ENCODE peak calls at places on chromosomes 12 and 14, in six cellular contexts. One of them, this sample, is unnamed.

GRCh38 chr12:8078916-8079315 is 3.2 kb upstream of the NECAP1 start:
- DNase-seq in stimulated activated CD4-positive, alpha-beta T cell treated with anti-CD3 and anti-CD28 coated beads, Interleukin-2, amount 100 ng/mL, for 4 hours: no peak
- DNase-seq in cortex of kidney: no peak
- DNase-seq in D341Med: no peak
- DNase-seq in Caki2: no peak
- DNase-seq in MCF 10A: no peak
- DNase-seq in this sample: no peak

GRCh38 chr12:65300679-65301349 is 22.3 kb downstream of the MSRB3 start:
- DNase-seq in stimulated activated CD4-positive, alpha-beta T cell treated with anti-CD3 and anti-CD28 coated beads, Interleukin-2, amount 100 ng/mL, for 4 hours: no peak
- DNase-seq in cortex of kidney: no peak
- DNase-seq in D341Med: peak
- DNase-seq in Caki2: no peak
- DNase-seq in MCF 10A: peak
- DNase-seq in this sample: no peak

GRCh38 chr12:6769003-6769389 is 2.8 kb downstream of the PTMS start:
- DNase-seq in stimulated activated CD4-positive, alpha-beta T cell treated with anti-CD3 and anti-CD28 coated beads, Interleukin-2, amount 100 ng/mL, for 4 hours: no peak
- DNase-seq in cortex of kidney: no peak
- DNase-seq in D341Med: peak
- DNase-seq in Caki2: no peak
- DNase-seq in MCF 10A: no peak
- DNase-seq in this sample: no peak

GRCh38 chr14:98385851-98386250 is 886.1 kb downstream of the BCL11B start:
- DNase-seq in stimulated activated CD4-positive, alpha-beta T cell treated with anti-CD3 and anti-CD28 coated beads, Interleukin-2, amount 100 ng/mL, for 4 hours: no peak
- DNase-seq in cortex of kidney: no peak
- DNase-seq in D341Med: no peak
- DNase-seq in Caki2: no peak
- DNase-seq in MCF 10A: no peak
- DNase-seq in this sample: no peak

GRCh38 chr14:64722842-64723447 is 18.7 kb downstream of the PLEKHG3 start:
- DNase-seq in stimulated activated CD4-positive, alpha-beta T cell treated with anti-CD3 and anti-CD28 coated beads, Interleukin-2, amount 100 ng/mL, for 4 hours: no peak
- DNase-seq in cortex of kidney: no peak
- DNase-seq in D341Med: no peak
- DNase-seq in Caki2: no peak
- DNase-seq in MCF 10A: peak
- DNase-seq in this sample: no peak

GRCh38 chr12:131499160-131499863 is 211.6 kb upstream of the SFSWAP start:
- DNase-seq in stimulated activated CD4-positive, alpha-beta T cell treated with anti-CD3 and anti-CD28 coated beads, Interleukin-2, amount 100 ng/mL, for 4 hours: no peak
- DNase-seq in cortex of kidney: no peak
- DNase-seq in D341Med: no peak
- DNase-seq in Caki2: no peak
- DNase-seq in MCF 10A: peak
- DNase-seq in this sample: peak

GRCh38 chr14:79363291-79363690 is 848.0 kb downstream of the DIO2 start:
- DNase-seq in stimulated activated CD4-positive, alpha-beta T cell treated with anti-CD3 and anti-CD28 coated beads, Interleukin-2, amount 100 ng/mL, for 4 hours: no peak
- DNase-seq in cortex of kidney: no peak
- DNase-seq in D341Med: no peak
- DNase-seq in Caki2: no peak
- DNase-seq in MCF 10A: no peak
- DNase-seq in this sample: no peak

GRCh38 chr12:89243786-89244185 is 108.5 kb downstream of the DUSP6 start:
- DNase-seq in stimulated activated CD4-positive, alpha-beta T cell treated with anti-CD3 and anti-CD28 coated beads, Interleukin-2, amount 100 ng/mL, for 4 hours: no peak
- DNase-seq in cortex of kidney: no peak
- DNase-seq in D341Med: no peak
- DNase-seq in Caki2: no peak
- DNase-seq in MCF 10A: no peak
- DNase-seq in this sample: no peak

GRCh38 chr12:128654462-128654861 is 169.3 kb downstream of the SLC15A4 start:
- DNase-seq in stimulated activated CD4-positive, alpha-beta T cell treated with anti-CD3 and anti-CD28 coated beads, Interleukin-2, amount 100 ng/mL, for 4 hours: no peak
- DNase-seq in cortex of kidney: no peak
- DNase-seq in D341Med: no peak
- DNase-seq in Caki2: no peak
- DNase-seq in MCF 10A: no peak
- DNase-seq in this sample: no peak

GRCh38 chr12:54032627-54033100 is at the start of gene HOXC5:
- DNase-seq in stimulated activated CD4-positive, alpha-beta T cell treated with anti-CD3 and anti-CD28 coated beads, Interleukin-2, amount 100 ng/mL, for 4 hours: peak
- DNase-seq in cortex of kidney: no peak
- DNase-seq in D341Med: peak
- DNase-seq in Caki2: peak
- DNase-seq in MCF 10A: peak
- DNase-seq in this sample: peak

This sample was measured in right atrium auricular region.